ENCODE peak calls at places on chromosomes 7 and 10, in ten cellular contexts. T is HTR-8/SVneo; W is kidney tubule cell; A is stimulated activated naive B cell treated with anti-CD40 and anti-IgM and Interleukin-4, amounts not matched to agents 10 μg/mL and 1 μg/mL and 100 μg/mL, for 72 hours; S is RWPE1; I is effector memory CD4-positive, alpha-beta T cell; E is HCT116; Q is neural crest cell; H is M059J; U is activated CD4-positive, alpha-beta T cell treated with anti-CD3 and anti-CD28 coated beads for 48 hours. M is an unnamed sample.

GRCh38 chr10:19688344-19688743 is 127.9 kb upstream of the PLXDC2 start:
- DNase-seq in T (no peak), W (no peak), A (no peak), S (no peak), I (no peak), E (no peak), Q (no peak), H (no peak), U (no peak), M (no peak)

GRCh38 chr7:50610521-50611277 is 45.5 kb upstream of the DDC start:
- DNase-seq in T (no peak), W (peak), A (no peak), S (peak), I (peak), E (no peak), Q (no peak), H (peak), U (peak), M (peak)

GRCh38 chr10:35691522-35692236 is 49.6 kb upstream of the FZD8 start:
- DNase-seq in T (no peak), W (no peak), A (no peak), S (no peak), I (no peak), E (no peak), Q (no peak), H (no peak), U (no peak), M (no peak)

GRCh38 chr10:17029581-17030271 is 99.9 kb downstream of the CUBN start:
- DNase-seq in T (peak), W (peak), A (peak), S (peak), I (peak), E (peak), Q (no peak), H (peak), U (peak), M (peak)

GRCh38 chr7:131819891-131820290 is 263.5 kb upstream of the PODXL start:
- DNase-seq in T (no peak), W (no peak), A (no peak), S (no peak), I (no peak), E (no peak), Q (no peak), H (no peak), U (no peak), M (no peak)

GRCh38 chr10:85524001-85524400 is 842.6 kb downstream of the GRID1 start:
- DNase-seq in T (no peak), W (peak), A (no peak), S (no peak), I (no peak), E (no peak), Q (no peak), H (peak), U (no peak), M (peak)

GRCh38 chr10:43387678-43388032 is 16.2 kb downstream of the FXYD4 start:
- DNase-seq in T (no peak), W (no peak), A (no peak), S (no peak), I (no peak), E (no peak), Q (no peak), H (no peak), U (no peak), M (no peak)

GRCh38 chr10:9198611-9199010 is 1144.1 kb downstream of the GATA3 start:
- DNase-seq in T (peak), W (peak), A (no peak), S (no peak), I (no peak), E (no peak), Q (no peak), H (peak), U (no peak), M (peak)

GRCh38 chr7:111011500-111011899 is 79.4 kb upstream of the LRRN3 start:
- DNase-seq in T (no peak), W (no peak), A (no peak), S (no peak), I (no peak), E (no peak), Q (no peak), H (no peak), U (peak), M (no peak)

GRCh38 chr10:126384269-126384873 is 3.9 kb downstream of the ADAM12 start:
- DNase-seq in T (no peak), W (peak), A (no peak), S (no peak), I (no peak), E (no peak), Q (no peak), H (peak), U (no peak), M (peak)

GRCh38 chr7:137579913-137580640 is 236.5 kb upstream of the PTN start:
- DNase-seq in T (peak), W (peak), A (no peak), S (peak), I (no peak), E (no peak), Q (no peak), H (peak), U (no peak), M (peak)

GRCh38 chr10:68139451-68140272 is 30.4 kb downstream of the MYPN start:
- DNase-seq in T (no peak), W (no peak), A (no peak), S (no peak), I (no peak), E (no peak), Q (no peak), H (peak), U (no peak), M (no peak)

GRCh38 chr7:112280267-112280666 is 73.8 kb downstream of the ZNF277 start:
- DNase-seq in T (no peak), W (no peak), A (no peak), S (no peak), I (no peak), E (no peak), Q (no peak), H (no peak), U (no peak), M (no peak)

GRCh38 chr7:111587126-111587525 is 24.8 kb upstream of the IMMP2L start:
- DNase-seq in T (no peak), W (no peak), A (no peak), S (no peak), I (no peak), E (no peak), Q (no peak), H (no peak), U (no peak), M (no peak)

GRCh38 chr7:122315507-122316466 is 11.2 kb upstream of the FEZF1 start:
- DNase-seq in T (no peak), W (peak), A (no peak), S (no peak), I (no peak), E (no peak), Q (no peak), H (no peak), U (no peak), M (no peak)

GRCh38 chr10:117254774-117255735 is 14.1 kb downstream of the SLC18A2 start:
- DNase-seq in T (no peak), W (no peak), A (no peak), S (no peak), I (no peak), E (no peak), Q (no peak), H (no peak), U (no peak), M (no peak)

GRCh38 chr10:117418121-117418520 is 42.9 kb upstream of the PDZD8 start:
- DNase-seq in T (no peak), W (peak), A (no peak), S (peak), I (no peak), E (no peak), Q (no peak), H (no peak), U (no peak), M (no peak)

M was measured in cardiac fibroblast.